ENCODE peak calls at places on chromosomes 7 and 10, in six cellular contexts. W is fibroblast of the aortic adventitia; X is T-helper 2 cell; A is naive thymus-derived CD8-positive, alpha-beta T cell; U is A172; J is prostate gland. O is an unnamed sample.

GRCh38 chr7:103680161-103681144 is 234.4 kb upstream of the SLC26A5 start:
- DNase-seq in A (no peak), U (no peak), J (no peak), W (no peak), X (no peak), O (no peak)

GRCh38 chr10:131888186-131888604 is 12.6 kb upstream of the PPP2R2D start:
- DNase-seq in U (peak; percentile 60), J (no peak), X (no peak), W (no peak), A (no peak), O (peak; percentile 18)

GRCh38 chr10:14403359-14403758 is 72.6 kb upstream of the FRMD4A start:
- DNase-seq in W (no peak), X (no peak), U (no peak), A (no peak), J (no peak), O (no peak)

GRCh38 chr10:68550747-68551411 is 9.3 kb upstream of the TET1 start:
- DNase-seq in J (peak; percentile 38), W (peak; percentile 90), X (no peak), U (peak; percentile 83), A (peak; percentile 57), O (peak; percentile 88)

GRCh38 chr10:119723161-119723560 is 2.7 kb upstream of the INPP5F start:
- DNase-seq in W (no peak), X (no peak), U (no peak), A (no peak), J (no peak), O (no peak)

GRCh38 chr10:36499696-36500095 is 625.7 kb upstream of the ANKRD30A start:
- DNase-seq in J (no peak), X (no peak), U (peak; percentile 18), A (no peak), W (peak; percentile 21), O (peak; percentile 12)

GRCh38 chr7:1596181-1597043 is 26.6 kb upstream of the PSMG3 start:
- DNase-seq in U (no peak), W (no peak), J (no peak), A (no peak), X (no peak), O (no peak)

GRCh38 chr10:54585572-54585971 is 215.5 kb downstream of the PCDH15 start:
- DNase-seq in J (no peak), U (no peak), A (no peak), W (no peak), X (no peak), O (no peak)

GRCh38 chr10:127932521-127933270 is 25.8 kb downstream of the PTPRE start:
- DNase-seq in U (no peak), X (no peak), W (no peak), A (no peak), J (no peak), O (no peak)